ENCODE peak calls at places on chromosomes 1 and 21, in five cellular contexts. X, Q, P, V and N are unnamed samples.

GRCh38 chr1:210850556-210850955 is 283.4 kb downstream of the KCNH1 start:
- DNase-seq in X (no peak), Q (peak), P (peak), V (no peak), N (no peak)

GRCh38 chr1:230621290-230622022 is 20.8 kb upstream of the COG2 start:
- DNase-seq in X (no peak), Q (no peak), P (no peak), V (no peak), N (no peak)

GRCh38 chr1:197486948-197487347 is 218.9 kb downstream of the CRB1 start:
- DNase-seq in X (no peak), Q (no peak), P (no peak), V (peak), N (no peak)

GRCh38 chr1:162200096-162200847 is 130.8 kb downstream of the NOS1AP start:
- DNase-seq in X (no peak), Q (no peak), P (no peak), V (no peak), N (no peak)

GRCh38 chr1:159962176-159962575 is 8.1 kb upstream of the SLAMF9 start:
- DNase-seq in X (no peak), Q (no peak), P (no peak), V (no peak), N (no peak)

GRCh38 chr1:213573648-213574009 is 414.1 kb upstream of the PROX1 start:
- DNase-seq in X (no peak), Q (no peak), P (no peak), V (no peak), N (no peak)

GRCh38 chr1:204987689-204988088 is 55.3 kb upstream of the CNTN2 start:
- DNase-seq in X (no peak), Q (no peak), P (no peak), V (no peak), N (no peak)

GRCh38 chr1:223487514-223488259 is 94.5 kb downstream of the CCDC185 start:
- DNase-seq in X (peak), Q (no peak), P (no peak), V (no peak), N (no peak)

GRCh38 chr1:66725885-66726665 is 26.2 kb upstream of the DYNLT5 start:
- DNase-seq in X (no peak), Q (peak), P (peak), V (peak), N (peak)

GRCh38 chr1:203839081-203839480 is 22.3 kb upstream of the SNRPE start:
- DNase-seq in X (no peak), Q (no peak), P (no peak), V (peak), N (no peak)

GRCh38 chr1:180504186-180504585 is 1.8 kb upstream of the ACBD6 start:
- DNase-seq in X (no peak), Q (no peak), P (no peak), V (no peak), N (no peak)

GRCh38 chr1:36572906-36573305 is 90.2 kb upstream of the CSF3R start:
- DNase-seq in X (no peak), Q (no peak), P (no peak), V (no peak), N (no peak)

GRCh38 chr1:39657923-39658485 is 13.9 kb downstream of the NT5C1A start:
- DNase-seq in X (no peak), Q (peak), P (no peak), V (peak), N (peak)

GRCh38 chr1:48869116-48869893 is 92.6 kb upstream of the BEND5 start:
- DNase-seq in X (no peak), Q (peak), P (no peak), V (peak), N (no peak)

GRCh38 chr1:95023399-95024050 is 49.2 kb downstream of the ALG14 start:
- DNase-seq in X (no peak), Q (no peak), P (no peak), V (peak), N (no peak)

GRCh38 chr1:150895618-150896017 is 8.7 kb downstream of the CTXND2 start:
- DNase-seq in X (no peak), Q (no peak), P (no peak), V (no peak), N (no peak)

GRCh38 chr1:40004857-40005256 is 35.7 kb upstream of the CAP1 start:
- DNase-seq in X (no peak), Q (no peak), P (no peak), V (no peak), N (no peak)

GRCh38 chr21:43921602-43921978 is 56.6 kb downstream of the AGPAT3 start:
- DNase-seq in X (no peak), Q (no peak), P (no peak), V (no peak), N (no peak)

GRCh38 chr1:208159542-208160258 is 84.5 kb downstream of the PLXNA2 start:
- DNase-seq in X (no peak), Q (peak), P (no peak), V (peak), N (no peak)

GRCh38 chr1:6440198-6441126 is 15.9 kb downstream of the ESPN start:
- DNase-seq in X (no peak), Q (no peak), P (no peak), V (no peak), N (peak)

GRCh38 chr1:24935196-24935526 is 5.1 kb upstream of the RUNX3 start:
- DNase-seq in X (no peak), Q (no peak), P (no peak), V (no peak), N (no peak)

GRCh38 chr1:6614019-6614952 is 755 bp downstream of the PHF13 start:
- DNase-seq in X (no peak), Q (no peak), P (no peak), V (peak), N (peak)

GRCh38 chr1:116826818-116827606 is 72.8 kb downstream of the CD2 start:
- DNase-seq in X (no peak), Q (no peak), P (no peak), V (peak), N (no peak)

GRCh38 chr1:88731475-88731874 is 47.4 kb downstream of the PKN2 start:
- DNase-seq in X (no peak), Q (peak), P (no peak), V (peak), N (no peak)

GRCh38 chr1:68644521-68644920 is 147.6 kb upstream of the DEPDC1 start:
- DNase-seq in X (no peak), Q (no peak), P (no peak), V (no peak), N (no peak)

GRCh38 chr1:22121421-22121911 is 21.4 kb downstream of the WNT4 start:
- DNase-seq in X (no peak), Q (no peak), P (no peak), V (no peak), N (no peak)

GRCh38 chr1:203512830-203513578 is 19.1 kb downstream of the OPTC start:
- DNase-seq in X (peak), Q (no peak), P (no peak), V (peak), N (peak)

GRCh38 chr1:61692155-61692783 is 32.7 kb downstream of the TM2D1 start:
- DNase-seq in X (no peak), Q (no peak), P (no peak), V (peak), N (no peak)

GRCh38 chr1:56034222-56034621 is 545.1 kb downstream of the PLPP3 start:
- DNase-seq in X (no peak), Q (no peak), P (no peak), V (peak), N (no peak)

GRCh38 chr1:166174108-166174507 is 7.3 kb upstream of the FAM78B start:
- DNase-seq in X (no peak), Q (no peak), P (no peak), V (no peak), N (no peak)